ENCODE peak calls at places on chromosome 10, in six cellular contexts. E is RCC 7860; P is naive thymus-derived CD8-positive, alpha-beta T cell; Z is nephron progenitor cell; Q is HEK293T; S is GM10248. K is an unnamed sample.

GRCh38 chr10:63521389-63522128 is at the start of gene REEP3:
- DNase-seq in Q (peak), Z (peak), P (peak), S (peak), E (peak), K (peak)

GRCh38 chr10:129658673-129659072 is 191.6 kb downstream of the MGMT start:
- DNase-seq in E (no peak), P (no peak), Z (no peak), S (no peak), Q (peak), K (no peak)

GRCh38 chr10:127524229-127524628 is 24.9 kb upstream of the NPS start:
- DNase-seq in E (no peak), Q (peak), Z (no peak), S (no peak), P (no peak), K (no peak)

GRCh38 chr10:130192276-130192848 is 56.2 kb downstream of the GLRX3 start:
- DNase-seq in E (no peak), Q (no peak), P (no peak), Z (no peak), S (no peak), K (no peak)

GRCh38 chr10:126731613-126731995 is 61.1 kb upstream of the C10orf90 start:
- DNase-seq in Z (no peak), E (no peak), Q (no peak), P (no peak), S (no peak), K (no peak)

GRCh38 chr10:13404305-13404759 is 56.2 kb upstream of the SEPHS1 start:
- DNase-seq in Z (no peak), Q (no peak), E (no peak), S (no peak), P (no peak), K (no peak)

GRCh38 chr10:12081879-12082560 is 13.3 kb downstream of the DHTKD1 start:
- DNase-seq in Q (no peak), Z (no peak), S (no peak), P (no peak), E (no peak), K (no peak)

GRCh38 chr10:81874878-81875679 is at the start of gene NRG3:
- DNase-seq in Q (peak), E (no peak), P (peak), S (peak), Z (peak), K (no peak)

GRCh38 chr10:31706921-31707571 is 221.6 kb downstream of the ARHGAP12 start:
- DNase-seq in E (no peak), S (no peak), Q (no peak), P (no peak), Z (no peak), K (no peak)